ENCODE peak calls at places on chromosomes 2 and 18, in six cellular contexts. One of them, this sample, is unnamed.

GRCh38 chr18:55838841-55839240 is 250.8 kb upstream of the TCF4 start:
- DNase-seq in AG08395: peak; percentile 64
- DNase-seq in posterior vena cava: no peak
- DNase-seq in GM03348: peak; percentile 52
- DNase-seq in substantia nigra: no peak
- DNase-seq in EL: peak; percentile 72
- DNase-seq in this sample: no peak

GRCh38 chr2:199596549-199596948 is 138.8 kb upstream of the SATB2 start:
- DNase-seq in AG08395: peak; percentile 11
- DNase-seq in posterior vena cava: no peak
- DNase-seq in GM03348: peak; percentile 25
- DNase-seq in substantia nigra: no peak
- DNase-seq in EL: peak; percentile 28
- DNase-seq in this sample: no peak

GRCh38 chr18:9720327-9720726 is 12.2 kb downstream of the RAB31 start:
- DNase-seq in AG08395: no peak
- DNase-seq in posterior vena cava: no peak
- DNase-seq in GM03348: no peak
- DNase-seq in substantia nigra: no peak
- DNase-seq in EL: no peak
- DNase-seq in this sample: no peak

GRCh38 chr2:105294844-105295481 is 34.6 kb downstream of the TGFBRAP1 start:
- DNase-seq in AG08395: peak; percentile 85
- DNase-seq in posterior vena cava: no peak
- DNase-seq in GM03348: peak; percentile 90
- DNase-seq in substantia nigra: peak; percentile 13
- DNase-seq in EL: peak; percentile 64
- DNase-seq in this sample: no peak

GRCh38 chr2:30106543-30106942 is 40.3 kb upstream of the YPEL5 start:
- DNase-seq in AG08395: peak; percentile 31
- DNase-seq in posterior vena cava: no peak
- DNase-seq in GM03348: peak; percentile 18
- DNase-seq in substantia nigra: no peak
- DNase-seq in EL: peak; percentile 92
- DNase-seq in this sample: no peak

GRCh38 chr2:24886640-24887324 is 33.3 kb downstream of the ADCY3 start:
- DNase-seq in AG08395: no peak
- DNase-seq in posterior vena cava: no peak
- DNase-seq in GM03348: no peak
- DNase-seq in substantia nigra: no peak
- DNase-seq in EL: no peak
- DNase-seq in this sample: no peak

GRCh38 chr18:37330173-37330572 is 235.4 kb downstream of the CELF4 start:
- DNase-seq in AG08395: no peak
- DNase-seq in posterior vena cava: no peak
- DNase-seq in GM03348: no peak
- DNase-seq in substantia nigra: no peak
- DNase-seq in EL: no peak
- DNase-seq in this sample: no peak

GRCh38 chr2:190838492-190838910 is 42.1 kb upstream of the GLS start:
- DNase-seq in AG08395: peak; percentile 67
- DNase-seq in posterior vena cava: no peak
- DNase-seq in GM03348: peak; percentile 42
- DNase-seq in substantia nigra: no peak
- DNase-seq in EL: peak; percentile 91
- DNase-seq in this sample: no peak

GRCh38 chr2:15984367-15985255 is 44.3 kb downstream of the MYCN start:
- DNase-seq in AG08395: no peak
- DNase-seq in posterior vena cava: no peak
- DNase-seq in GM03348: no peak
- DNase-seq in substantia nigra: peak; percentile 59
- DNase-seq in EL: no peak
- DNase-seq in this sample: no peak

GRCh38 chr18:46320928-46321855 is 217.0 kb downstream of the HAUS1 start:
- DNase-seq in AG08395: peak; percentile 19
- DNase-seq in posterior vena cava: no peak
- DNase-seq in GM03348: peak; percentile 24
- DNase-seq in substantia nigra: no peak
- DNase-seq in EL: peak; percentile 69
- DNase-seq in this sample: no peak

GRCh38 chr2:48540237-48540935 is 10.4 kb downstream of the STON1 start:
- DNase-seq in AG08395: no peak
- DNase-seq in posterior vena cava: no peak
- DNase-seq in GM03348: no peak
- DNase-seq in substantia nigra: no peak
- DNase-seq in EL: no peak
- DNase-seq in this sample: no peak

GRCh38 chr2:144285324-144285723 is 234.6 kb downstream of the ZEB2 start:
- DNase-seq in AG08395: no peak
- DNase-seq in posterior vena cava: no peak
- DNase-seq in GM03348: no peak
- DNase-seq in substantia nigra: no peak
- DNase-seq in EL: no peak
- DNase-seq in this sample: no peak

GRCh38 chr2:28810384-28811285 is at the start of gene SPDYA:
- DNase-seq in AG08395: peak; percentile 75
- DNase-seq in posterior vena cava: peak; percentile 90
- DNase-seq in GM03348: peak; percentile 94
- DNase-seq in substantia nigra: peak; percentile 3
- DNase-seq in EL: peak; percentile 71
- DNase-seq in this sample: peak; percentile 28

GRCh38 chr2:177271981-177272666 is 7.6 kb upstream of the NFE2L2 start:
- DNase-seq in AG08395: no peak
- DNase-seq in posterior vena cava: no peak
- DNase-seq in GM03348: no peak
- DNase-seq in substantia nigra: no peak
- DNase-seq in EL: no peak
- DNase-seq in this sample: no peak

GRCh38 chr18:79944126-79944731 is 7.2 kb downstream of the SLC66A2 start:
- DNase-seq in AG08395: peak; percentile 9
- DNase-seq in posterior vena cava: no peak
- DNase-seq in GM03348: no peak
- DNase-seq in substantia nigra: no peak
- DNase-seq in EL: no peak
- DNase-seq in this sample: no peak

GRCh38 chr2:2046497-2046896 is 284.6 kb downstream of the MYT1L start:
- DNase-seq in AG08395: no peak
- DNase-seq in posterior vena cava: no peak
- DNase-seq in GM03348: no peak
- DNase-seq in substantia nigra: no peak
- DNase-seq in EL: no peak
- DNase-seq in this sample: no peak

GRCh38 chr2:55489467-55490062 is 30.0 kb upstream of the CFAP36 start:
- DNase-seq in AG08395: no peak
- DNase-seq in posterior vena cava: no peak
- DNase-seq in GM03348: no peak
- DNase-seq in substantia nigra: no peak
- DNase-seq in EL: no peak
- DNase-seq in this sample: no peak

GRCh38 chr2:41894563-41895333 is 153.1 kb upstream of the PKDCC start:
- DNase-seq in AG08395: no peak
- DNase-seq in posterior vena cava: no peak
- DNase-seq in GM03348: no peak
- DNase-seq in substantia nigra: no peak
- DNase-seq in EL: no peak
- DNase-seq in this sample: no peak